ENCODE peak calls at places on chromosomes 13 and 19, in six cellular contexts. N is cardiac fibroblast; Y is substantia nigra; F is naive thymus-derived CD4-positive, alpha-beta T cell; B is activated CD4-positive, alpha-beta memory T cell treated with anti-CD3 and anti-CD28 coated beads, Interleukin-2, amount 10 ng/mL, durations not matched to agents 7 days and 5 days; T is ACHN. V is an unnamed sample.

GRCh38 chr13:94858856-94859811 is 146.8 kb upstream of the SOX21 start:
- DNase-seq in Y (peak; percentile 39), F (no peak), B (no peak), T (no peak), N (no peak), V (peak; percentile 72)

GRCh38 chr19:47228168-47228936 is 2.6 kb downstream of the BBC3 start:
- DNase-seq in N (peak; percentile 33), Y (peak; percentile 41), T (peak; percentile 47), B (peak; percentile 56), F (peak; percentile 44), V (peak; percentile 10)

GRCh38 chr13:111171629-111172028 is 56.5 kb downstream of the ARHGEF7 start:
- DNase-seq in F (no peak), Y (no peak), B (no peak), N (peak; percentile 11), T (no peak), V (no peak)

GRCh38 chr13:99821741-99822140 is 149.8 kb downstream of the ZIC5 start:
- DNase-seq in F (no peak), B (no peak), N (no peak), T (no peak), Y (no peak), V (no peak)

GRCh38 chr19:8877854-8878705 is 45.9 kb downstream of the MBD3L1 start:
- DNase-seq in N (no peak), B (no peak), F (no peak), Y (no peak), T (no peak), V (no peak)

GRCh38 chr13:65679240-65679639 is 1550.9 kb downstream of the PCDH9 start:
- DNase-seq in B (no peak), Y (no peak), N (peak; percentile 52), T (no peak), F (no peak), V (no peak)

GRCh38 chr13:75541287-75541686 is 3.6 kb upstream of the COMMD6 start:
- DNase-seq in Y (no peak), F (no peak), N (peak; percentile 25), B (no peak), T (no peak), V (no peak)

GRCh38 chr19:47229674-47230121 is 1.3 kb downstream of the BBC3 start:
- DNase-seq in Y (no peak), F (peak; percentile 36), B (peak; percentile 32), T (no peak), N (no peak), V (no peak)

GRCh38 chr13:97911311-97912138 is 42.0 kb upstream of the IPO5 start:
- DNase-seq in T (peak; percentile 28), F (no peak), B (no peak), Y (no peak), N (peak; percentile 59), V (no peak)

GRCh38 chr19:17830567-17831418 is 9.5 kb upstream of the INSL3 start:
- DNase-seq in Y (no peak), T (peak; percentile 74), B (peak; percentile 54), F (peak; percentile 26), N (peak; percentile 43), V (peak; percentile 54)

GRCh38 chr19:17519967-17520366 is 8.5 kb downstream of the PGLS start:
- DNase-seq in B (no peak), Y (no peak), T (no peak), N (no peak), F (no peak), V (no peak)

GRCh38 chr19:54551950-54552912 is 21.4 kb upstream of the LILRA2 start:
- DNase-seq in N (no peak), B (no peak), F (no peak), Y (peak; percentile 18), T (no peak), V (no peak)

GRCh38 chr13:77190349-77190748 is 136.5 kb downstream of the MYCBP2 start:
- DNase-seq in F (no peak), T (no peak), B (no peak), N (no peak), Y (no peak), V (no peak)

GRCh38 chr19:13804830-13805683 is 9.8 kb downstream of the ZSWIM4 start:
- DNase-seq in T (no peak), Y (no peak), F (no peak), N (no peak), B (no peak), V (peak; percentile 14)

GRCh38 chr13:76023644-76024043 is 387.5 kb downstream of the LMO7 start:
- DNase-seq in F (no peak), N (peak; percentile 32), T (no peak), B (no peak), Y (no peak), V (no peak)

GRCh38 chr19:3124630-3125029 is 11.2 kb upstream of the GNA15 start:
- DNase-seq in N (no peak), Y (no peak), B (no peak), T (no peak), F (no peak), V (no peak)